ENCODE peak calls at places on chromosomes 5 and 9, in eight cellular contexts. One of them, this sample, is unnamed.

GRCh38 chr9:27457445-27457844 is 66.6 kb upstream of the IFNK start:
- DNase-seq in AG04450: no peak
- DNase-seq in fibroblast of villous mesenchyme: no peak
- DNase-seq in tibial artery: no peak
- DNase-seq in IMR-90: no peak
- DNase-seq in uterus: no peak
- DNase-seq in epithelial cell of esophagus: no peak
- DNase-seq in lung: no peak
- DNase-seq in this sample: no peak

GRCh38 chr5:9233712-9234111 is 312.2 kb downstream of the SEMA5A start:
- DNase-seq in uterus: no peak
- DNase-seq in lung: no peak
- DNase-seq in tibial artery: no peak
- DNase-seq in IMR-90: peak
- DNase-seq in epithelial cell of esophagus: no peak
- DNase-seq in AG04450: no peak
- DNase-seq in fibroblast of villous mesenchyme: peak
- DNase-seq in this sample: peak

GRCh38 chr9:34500623-34501267 is 22.0 kb downstream of the ENHO start:
- DNase-seq in epithelial cell of esophagus: peak
- DNase-seq in lung: peak
- DNase-seq in AG04450: no peak
- DNase-seq in tibial artery: no peak
- DNase-seq in IMR-90: peak
- DNase-seq in uterus: peak
- DNase-seq in fibroblast of villous mesenchyme: peak
- DNase-seq in this sample: peak

GRCh38 chr5:633521-633955 is 21.4 kb downstream of the CEP72 start:
- DNase-seq in IMR-90: peak
- DNase-seq in lung: no peak
- DNase-seq in tibial artery: peak
- DNase-seq in uterus: no peak
- DNase-seq in fibroblast of villous mesenchyme: peak
- DNase-seq in epithelial cell of esophagus: peak
- DNase-seq in AG04450: peak
- DNase-seq in this sample: peak

GRCh38 chr5:97545856-97546570 is 363.0 kb upstream of the RIOK2 start:
- DNase-seq in IMR-90: peak
- DNase-seq in epithelial cell of esophagus: no peak
- DNase-seq in tibial artery: no peak
- DNase-seq in AG04450: no peak
- DNase-seq in uterus: no peak
- DNase-seq in lung: no peak
- DNase-seq in fibroblast of villous mesenchyme: no peak
- DNase-seq in this sample: peak

GRCh38 chr5:150931368-150931965 is 26.7 kb upstream of the ZNF300 start:
- DNase-seq in tibial artery: no peak
- DNase-seq in fibroblast of villous mesenchyme: no peak
- DNase-seq in AG04450: no peak
- DNase-seq in epithelial cell of esophagus: no peak
- DNase-seq in uterus: no peak
- DNase-seq in IMR-90: no peak
- DNase-seq in lung: no peak
- DNase-seq in this sample: peak

GRCh38 chr9:105832311-105832710 is 138.0 kb downstream of the TMEM38B start:
- DNase-seq in tibial artery: no peak
- DNase-seq in fibroblast of villous mesenchyme: no peak
- DNase-seq in uterus: no peak
- DNase-seq in IMR-90: peak
- DNase-seq in AG04450: no peak
- DNase-seq in epithelial cell of esophagus: peak
- DNase-seq in lung: no peak
- DNase-seq in this sample: no peak

GRCh38 chr9:91896513-91897121 is 53.4 kb downstream of the ROR2 start:
- DNase-seq in IMR-90: peak
- DNase-seq in tibial artery: no peak
- DNase-seq in lung: no peak
- DNase-seq in uterus: peak
- DNase-seq in epithelial cell of esophagus: no peak
- DNase-seq in AG04450: no peak
- DNase-seq in fibroblast of villous mesenchyme: peak
- DNase-seq in this sample: peak

GRCh38 chr5:96483878-96484277 is 50.8 kb upstream of the PCSK1 start:
- DNase-seq in epithelial cell of esophagus: peak
- DNase-seq in AG04450: no peak
- DNase-seq in fibroblast of villous mesenchyme: peak
- DNase-seq in tibial artery: no peak
- DNase-seq in uterus: no peak
- DNase-seq in IMR-90: peak
- DNase-seq in lung: no peak
- DNase-seq in this sample: peak

GRCh38 chr5:89117131-89117644 is 234.2 kb upstream of the MEF2C start:
- DNase-seq in tibial artery: no peak
- DNase-seq in lung: no peak
- DNase-seq in IMR-90: no peak
- DNase-seq in uterus: no peak
- DNase-seq in epithelial cell of esophagus: peak
- DNase-seq in fibroblast of villous mesenchyme: no peak
- DNase-seq in AG04450: no peak
- DNase-seq in this sample: peak

GRCh38 chr9:6106576-6107339 is 91.3 kb upstream of the RANBP6 start:
- DNase-seq in lung: no peak
- DNase-seq in IMR-90: peak
- DNase-seq in uterus: no peak
- DNase-seq in tibial artery: no peak
- DNase-seq in epithelial cell of esophagus: peak
- DNase-seq in fibroblast of villous mesenchyme: peak
- DNase-seq in AG04450: no peak
- DNase-seq in this sample: peak
- TF ChIP-seq CTCF in lung: peak
- TF ChIP-seq CTCF in IMR-90: no peak
- TF ChIP-seq CTCF in uterus: no peak
- TF ChIP-seq CTCF in tibial artery: peak
- TF ChIP-seq CTCF in epithelial cell of esophagus: peak
- TF ChIP-seq CTCF in fibroblast of villous mesenchyme: peak
- TF ChIP-seq CTCF in AG04450: peak
- TF ChIP-seq CTCF in this sample: peak

GRCh38 chr5:171920765-171921391 is 85.6 kb downstream of the FBXW11 start:
- DNase-seq in IMR-90: no peak
- DNase-seq in lung: no peak
- DNase-seq in AG04450: no peak
- DNase-seq in tibial artery: no peak
- DNase-seq in epithelial cell of esophagus: no peak
- DNase-seq in fibroblast of villous mesenchyme: no peak
- DNase-seq in uterus: no peak
- DNase-seq in this sample: no peak
- H3K4me3 ChIP-seq in IMR-90: no peak
- H3K4me3 ChIP-seq in lung: no peak
- H3K4me3 ChIP-seq in AG04450: no peak
- H3K4me3 ChIP-seq in tibial artery: no peak
- H3K4me3 ChIP-seq in epithelial cell of esophagus: no peak
- H3K4me3 ChIP-seq in fibroblast of villous mesenchyme: no peak
- H3K4me3 ChIP-seq in uterus: no peak
- H3K4me3 ChIP-seq in this sample: no peak

DNA sequence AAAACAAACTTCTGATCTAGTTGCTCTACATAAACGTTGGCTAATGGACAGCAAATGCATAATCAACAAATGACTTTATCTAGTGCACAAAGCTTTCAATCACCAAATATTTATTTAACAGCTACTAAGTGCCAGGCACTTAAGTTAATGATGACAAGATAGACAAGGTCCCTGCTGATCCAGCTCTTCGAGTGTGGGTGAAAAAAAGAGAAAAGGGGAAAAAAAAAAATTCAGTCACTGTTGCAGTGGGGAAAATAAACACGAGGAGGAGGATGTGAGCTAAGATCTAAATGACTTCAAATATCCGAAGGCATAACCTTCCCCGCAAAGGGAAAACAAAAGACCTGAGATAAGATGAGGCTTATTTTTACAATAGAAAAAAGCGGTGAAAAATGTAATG is 9.6 kb downstream of the PSIP1 start:
- DNase-seq in lung: no peak
- DNase-seq in fibroblast of villous mesenchyme: no peak
- DNase-seq in epithelial cell of esophagus: no peak
- DNase-seq in tibial artery: no peak
- DNase-seq in AG04450: no peak
- DNase-seq in IMR-90: no peak
- DNase-seq in uterus: no peak
- DNase-seq in this sample: no peak
- TF ChIP-seq CTCF in lung: no peak
- TF ChIP-seq CTCF in fibroblast of villous mesenchyme: peak
- TF ChIP-seq CTCF in epithelial cell of esophagus: peak
- TF ChIP-seq CTCF in tibial artery: no peak
- TF ChIP-seq CTCF in AG04450: peak
- TF ChIP-seq CTCF in IMR-90: peak
- TF ChIP-seq CTCF in uterus: no peak
- TF ChIP-seq CTCF in this sample: no peak

GRCh38 chr5:1799602-1800469 is at the start of gene MRPL36:
- DNase-seq in IMR-90: peak
- DNase-seq in epithelial cell of esophagus: peak
- DNase-seq in lung: peak
- DNase-seq in uterus: peak
- DNase-seq in fibroblast of villous mesenchyme: peak
- DNase-seq in tibial artery: peak
- DNase-seq in AG04450: peak
- DNase-seq in this sample: peak

GRCh38 chr5:1801954-1802295 is 718 bp downstream of the NDUFS6 start:
- DNase-seq in tibial artery: peak
- DNase-seq in AG04450: no peak
- DNase-seq in uterus: no peak
- DNase-seq in lung: no peak
- DNase-seq in fibroblast of villous mesenchyme: no peak
- DNase-seq in epithelial cell of esophagus: peak
- DNase-seq in IMR-90: no peak
- DNase-seq in this sample: peak

GRCh38 chr5:1803192-1803591 is 2.0 kb downstream of the NDUFS6 start:
- DNase-seq in lung: no peak
- DNase-seq in fibroblast of villous mesenchyme: no peak
- DNase-seq in uterus: no peak
- DNase-seq in epithelial cell of esophagus: no peak
- DNase-seq in tibial artery: no peak
- DNase-seq in IMR-90: no peak
- DNase-seq in AG04450: no peak
- DNase-seq in this sample: no peak

GRCh38 chr5:1800470-1801060 is 642 bp upstream of the NDUFS6 start:
- DNase-seq in tibial artery: peak
- DNase-seq in IMR-90: no peak
- DNase-seq in lung: no peak
- DNase-seq in fibroblast of villous mesenchyme: peak
- DNase-seq in uterus: no peak
- DNase-seq in AG04450: no peak
- DNase-seq in epithelial cell of esophagus: peak
- DNase-seq in this sample: peak

GRCh38 chr5:1801061-1801953 is at the start of gene NDUFS6:
- DNase-seq in epithelial cell of esophagus: peak
- DNase-seq in AG04450: no peak
- DNase-seq in IMR-90: peak
- DNase-seq in lung: peak
- DNase-seq in uterus: peak
- DNase-seq in fibroblast of villous mesenchyme: peak
- DNase-seq in tibial artery: peak
- DNase-seq in this sample: peak
- H3K4me3 ChIP-seq in epithelial cell of esophagus: peak
- H3K4me3 ChIP-seq in AG04450: peak
- H3K4me3 ChIP-seq in IMR-90: peak
- H3K4me3 ChIP-seq in lung: peak
- H3K4me3 ChIP-seq in uterus: peak
- H3K4me3 ChIP-seq in fibroblast of villous mesenchyme: peak
- H3K4me3 ChIP-seq in tibial artery: peak
- H3K4me3 ChIP-seq in this sample: peak

GRCh38 chr9:108864446-108864845 is 2.4 kb downstream of the ACTL7A start:
- DNase-seq in AG04450: no peak
- DNase-seq in IMR-90: no peak
- DNase-seq in tibial artery: no peak
- DNase-seq in epithelial cell of esophagus: no peak
- DNase-seq in fibroblast of villous mesenchyme: no peak
- DNase-seq in uterus: no peak
- DNase-seq in lung: no peak
- DNase-seq in this sample: no peak
- TF ChIP-seq CTCF in AG04450: peak
- TF ChIP-seq CTCF in IMR-90: no peak
- TF ChIP-seq CTCF in tibial artery: no peak
- TF ChIP-seq CTCF in epithelial cell of esophagus: no peak
- TF ChIP-seq CTCF in fibroblast of villous mesenchyme: peak
- TF ChIP-seq CTCF in uterus: no peak
- TF ChIP-seq CTCF in lung: no peak
- TF ChIP-seq CTCF in this sample: no peak

DNA sequence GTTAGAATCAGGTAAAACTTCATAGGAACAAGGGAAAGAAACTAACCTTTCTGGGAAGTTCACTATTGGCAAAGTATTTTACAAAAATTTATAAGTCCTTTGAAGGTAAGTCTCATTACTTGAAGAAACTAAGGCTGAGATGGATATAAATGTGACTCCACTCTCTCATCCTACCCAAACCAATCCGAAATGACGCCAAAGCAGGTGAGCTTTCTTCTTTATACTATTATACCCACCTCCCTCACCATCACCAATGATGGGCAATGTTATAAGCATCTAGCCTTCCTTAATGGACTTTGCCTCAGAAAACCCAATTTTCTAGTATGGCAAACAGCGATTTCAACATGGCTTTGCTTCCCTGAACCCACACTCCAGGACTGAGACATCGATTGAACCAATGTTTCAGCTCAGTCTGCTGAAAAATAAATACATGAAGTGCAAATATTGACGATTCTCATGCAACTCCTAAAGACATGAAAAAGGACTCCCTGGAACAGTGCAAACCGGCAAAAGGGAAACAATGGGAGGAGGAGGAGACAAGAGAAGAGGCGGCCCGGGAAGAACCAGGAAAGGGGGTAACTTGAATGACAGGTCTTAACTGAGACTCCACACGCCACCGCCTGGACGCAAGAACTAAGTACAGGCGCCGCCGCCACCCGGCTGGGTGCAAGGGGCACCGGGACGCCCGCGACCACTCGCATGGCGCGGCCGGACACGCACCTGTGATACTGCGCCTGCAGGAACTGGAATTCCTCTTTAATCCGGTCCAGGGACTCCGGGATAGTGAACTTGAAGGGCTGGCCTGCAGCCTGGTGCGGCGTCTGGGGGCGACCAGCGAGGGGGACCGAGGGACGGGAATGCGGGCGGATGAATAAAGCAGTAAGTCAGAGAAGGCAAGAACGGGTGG is 2.5 kb downstream of the TLE1 start:
- DNase-seq in tibial artery: peak
- DNase-seq in epithelial cell of esophagus: peak
- DNase-seq in AG04450: peak
- DNase-seq in fibroblast of villous mesenchyme: peak
- DNase-seq in lung: peak
- DNase-seq in uterus: peak
- DNase-seq in IMR-90: peak
- DNase-seq in this sample: peak
- H3K4me3 ChIP-seq in tibial artery: peak
- H3K4me3 ChIP-seq in epithelial cell of esophagus: peak
- H3K4me3 ChIP-seq in AG04450: peak
- H3K4me3 ChIP-seq in fibroblast of villous mesenchyme: peak
- H3K4me3 ChIP-seq in lung: peak
- H3K4me3 ChIP-seq in uterus: peak
- H3K4me3 ChIP-seq in IMR-90: peak
- H3K4me3 ChIP-seq in this sample: peak